ENCODE peak calls at places on chromosomes 4 and X, in eight cellular contexts. L, Y, X, Q, C, Z, E and U are unnamed samples.

GRCh38 chr4:24965627-24966026 is 52.8 kb upstream of the CCDC149 start:
- DNase-seq in Q (no peak), L (no peak), X (no peak), Z (no peak), C (no peak), E (no peak), Y (no peak), U (no peak)

GRCh38 chrX:134580947-134581346 is 77.3 kb downstream of the PLAC1 start:
- DNase-seq in X (no peak), E (no peak), L (peak; percentile 30), Z (no peak), Y (no peak), C (no peak), Q (no peak), U (no peak)

GRCh38 chrX:1661048-1661921 is 46.4 kb downstream of the ASMT start:
- DNase-seq in E (no peak), X (peak; percentile 51), Z (no peak), C (no peak), L (no peak), Q (peak; percentile 79), Y (no peak), U (peak; percentile 20)

GRCh38 chrX:118215346-118215745 is 98.7 kb upstream of the KLHL13 start:
- DNase-seq in Q (no peak), Z (no peak), X (no peak), Y (no peak), C (no peak), L (no peak), E (no peak), U (no peak)

GRCh38 chrX:84046403-84046984 is 141.5 kb downstream of the RPS6KA6 start:
- DNase-seq in L (peak; percentile 37), C (no peak), Y (no peak), E (no peak), X (no peak), Q (no peak), Z (peak; percentile 23), U (no peak)

GRCh38 chr4:23016981-23017380 is 324.2 kb downstream of the GBA3 start:
- DNase-seq in C (no peak), X (no peak), Z (no peak), Q (no peak), Y (no peak), L (no peak), E (no peak), U (no peak)

GRCh38 chr4:141731481-141731880 is 95.1 kb downstream of the IL15 start:
- DNase-seq in Z (no peak), X (no peak), L (no peak), C (no peak), E (no peak), Y (no peak), Q (no peak), U (no peak)

GRCh38 chr4:77827343-77827742 is 8.2 kb upstream of the CNOT6L start:
- DNase-seq in Z (no peak), X (no peak), E (no peak), C (no peak), Y (no peak), Q (no peak), L (no peak), U (no peak)

GRCh38 chr4:120865985-120866384 is 56.5 kb downstream of the PRDM5 start:
- DNase-seq in Z (no peak), L (no peak), Q (no peak), E (no peak), Y (no peak), C (peak; percentile 43), X (no peak), U (no peak)

GRCh38 chr4:32689520-32689919 is 1969.4 kb downstream of the PCDH7 start:
- DNase-seq in Z (no peak), C (no peak), Y (no peak), Q (no peak), E (no peak), X (no peak), L (peak; percentile 3), U (no peak)

GRCh38 chrX:125205918-125206665 is 113.6 kb upstream of the TEX13C start:
- DNase-seq in X (no peak), Y (no peak), C (no peak), E (no peak), Q (no peak), L (no peak), Z (peak; percentile 12), U (no peak)

GRCh38 chr4:95701500-95701899 is 138.4 kb upstream of the PDHA2 start:
- DNase-seq in L (peak; percentile 96), X (no peak), E (no peak), Z (no peak), Q (no peak), C (no peak), Y (peak; percentile 68), U (no peak)

GRCh38 chrX:131216828-131217227 is 72.3 kb downstream of the IGSF1 start:
- DNase-seq in L (no peak), X (no peak), E (no peak), Z (no peak), C (no peak), Y (no peak), Q (no peak), U (no peak)